ENCODE peak calls at places on chromosomes 7 and 10, in five cellular contexts. G is endodermal cell, Z is spleen, P is HL-60, A is keratinocyte. Y is an unnamed sample.

GRCh38 chr7:12684733-12685132 is 2.7 kb upstream of the ARL4A start:
- DNase-seq in G (no peak), Z (no peak), P (no peak), A (no peak), Y (no peak)

GRCh38 chr7:127803626-127804025 is 151.6 kb downstream of the SND1 start:
- DNase-seq in G (no peak), Z (no peak), P (no peak), A (peak; percentile 26), Y (no peak)

GRCh38 chr10:70528726-70529362 is 50.3 kb downstream of the PALD1 start:
- DNase-seq in G (peak; percentile 82), Z (no peak), P (peak; percentile 33), A (no peak), Y (no peak)

GRCh38 chr7:27066148-27066547 is 29.7 kb downstream of the HOXA1 start:
- DNase-seq in G (no peak), Z (no peak), P (no peak), A (no peak), Y (no peak)

GRCh38 chr10:103564799-103565365 is 71.4 kb downstream of the NEURL1 start:
- DNase-seq in G (peak; percentile 92), Z (no peak), P (no peak), A (no peak), Y (no peak)

GRCh38 chr7:117230276-117231046 is 92.4 kb downstream of the WNT2 start:
- DNase-seq in G (no peak), Z (no peak), P (no peak), A (no peak), Y (no peak)

GRCh38 chr10:75234683-75235374 is 928 bp downstream of the COMTD1 start:
- DNase-seq in G (peak; percentile 90), Z (peak; percentile 95), P (peak; percentile 2), A (no peak), Y (no peak)

GRCh38 chr10:126663880-126664279 is 6.6 kb downstream of the C10orf90 start:
- DNase-seq in G (no peak), Z (no peak), P (no peak), A (no peak), Y (no peak)

GRCh38 chr10:108783897-108784296 is 1139.4 kb downstream of the XPNPEP1 start:
- DNase-seq in G (peak; percentile 88), Z (no peak), P (peak; percentile 54), A (no peak), Y (no peak)

GRCh38 chr10:29858352-29859267 is 200.8 kb downstream of the JCAD start:
- DNase-seq in G (peak; percentile 78), Z (no peak), P (peak; percentile 1), A (peak; percentile 32), Y (no peak)

GRCh38 chr10:21497177-21497807 is 28.2 kb downstream of the SKIDA1 start:
- DNase-seq in G (peak; percentile 94), Z (peak; percentile 90), P (peak; percentile 14), A (no peak), Y (peak; percentile 13)

GRCh38 chr10:63977329-63977923 is 456.2 kb downstream of the REEP3 start:
- DNase-seq in G (peak; percentile 86), Z (no peak), P (peak; percentile 45), A (no peak), Y (no peak)

GRCh38 chr10:33807527-33808377 is 473.3 kb upstream of the NRP1 start:
- DNase-seq in G (no peak), Z (no peak), P (no peak), A (no peak), Y (no peak)

GRCh38 chr10:122143238-122143841 is 127.8 kb upstream of the BTBD16 start:
- DNase-seq in G (no peak), Z (no peak), P (peak; percentile 29), A (no peak), Y (no peak)

GRCh38 chr7:85104432-85105205 is 82.2 kb downstream of the SEMA3D start:
- DNase-seq in G (no peak), Z (no peak), P (no peak), A (no peak), Y (no peak)

GRCh38 chr7:99375070-99375807 is 709 bp downstream of the ARPC1B start:
- DNase-seq in G (peak; percentile 85), Z (peak; percentile 96), P (peak; percentile 73), A (no peak), Y (no peak)

GRCh38 chr7:27158436-27159277 is 2.2 kb upstream of the HOXA7 start:
- DNase-seq in G (peak; percentile 44), Z (peak; percentile 69), P (no peak), A (no peak), Y (no peak)

GRCh38 chr10:35613597-35614226 is 8.6 kb downstream of the GJD4 start:
- DNase-seq in G (no peak), Z (no peak), P (no peak), A (no peak), Y (no peak)

GRCh38 chr7:94067506-94067905 is 63.4 kb upstream of the BET1 start:
- DNase-seq in G (no peak), Z (no peak), P (no peak), A (no peak), Y (no peak)

GRCh38 chr7:94062372-94062771 is 58.2 kb upstream of the BET1 start:
- DNase-seq in G (no peak), Z (no peak), P (no peak), A (no peak), Y (no peak)

GRCh38 chr7:94067047-94067446 is 62.9 kb upstream of the BET1 start:
- DNase-seq in G (no peak), Z (no peak), P (no peak), A (peak; percentile 41), Y (no peak)

GRCh38 chr7:94061316-94061715 is 57.2 kb upstream of the BET1 start:
- DNase-seq in G (no peak), Z (no peak), P (no peak), A (no peak), Y (no peak)

GRCh38 chr7:94064541-94065191 is 60.5 kb upstream of the BET1 start:
- DNase-seq in G (no peak), Z (no peak), P (no peak), A (no peak), Y (no peak)
- TF ChIP-seq CTCF in G (peak; percentile 53), Z (peak; percentile 20), P (no peak), A (no peak), Y (no peak)

DNA sequence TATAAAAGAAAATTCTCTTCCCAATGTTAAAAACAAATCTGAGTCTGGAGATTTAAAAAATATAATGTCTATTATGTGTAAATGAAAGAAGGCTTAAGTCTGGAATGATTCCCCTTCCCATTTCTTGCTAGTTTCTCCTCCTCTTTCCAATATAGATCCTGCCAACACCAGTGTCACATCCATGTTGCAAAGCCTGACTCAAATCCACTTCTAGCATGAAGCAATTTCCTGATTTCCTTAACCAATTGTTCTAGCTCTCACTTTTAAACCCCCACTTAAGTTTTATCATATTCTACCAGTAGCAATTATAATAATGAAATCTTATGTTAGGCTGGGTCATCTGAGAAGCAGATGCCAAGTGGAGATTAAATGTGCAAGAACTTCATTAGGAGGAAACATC is 100.1 kb upstream of the SEC61G start:
- DNase-seq in G (no peak), Z (no peak), P (no peak), A (no peak), Y (no peak)
- H3K4me3 ChIP-seq in G (no peak overlapping the region), Z (no peak overlapping the region), P (no peak overlapping the region), A (no peak overlapping the region), Y (no peak overlapping the region)

GRCh38 chr7:70736715-70737460 is 395.1 kb upstream of the GALNT17 start:
- DNase-seq in G (no peak), Z (no peak), P (no peak), A (no peak), Y (no peak)
- H3K27ac ChIP-seq in G (no peak overlapping the region), Z (no peak overlapping the region), P (no peak overlapping the region), A (peak overlapping the region; percentile 45), Y (peak overlapping the region; percentile 10)

GRCh38 chr7:38748056-38748610 is 117.0 kb upstream of the AMPH start:
- DNase-seq in G (no peak), Z (no peak), P (no peak), A (no peak), Y (no peak)
- TF ChIP-seq CTCF in G (peak; percentile 66), Z (peak; percentile 11), P (no peak), A (peak; percentile 43), Y (peak; percentile 17)

DNA sequence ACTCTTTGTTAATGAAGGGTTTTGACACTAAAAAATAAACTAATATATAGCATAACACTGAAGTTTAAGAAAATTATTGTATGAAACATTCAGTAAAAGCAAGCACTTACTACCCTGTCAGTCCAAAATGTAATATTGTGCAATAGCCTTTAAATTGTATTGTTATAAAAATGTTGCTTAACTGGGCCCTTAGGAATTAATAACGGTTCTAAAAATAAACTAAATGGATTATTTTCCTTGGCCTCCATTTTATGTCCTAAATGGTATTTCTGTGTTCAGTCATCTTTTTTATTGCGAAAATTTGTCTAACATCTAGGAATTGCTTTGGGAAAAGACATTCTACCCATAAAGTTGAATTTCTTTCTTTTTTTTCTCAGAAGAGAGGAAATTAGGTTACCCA is 49.0 kb upstream of the ABI1 start:
- DNase-seq in G (no peak), Z (no peak), P (no peak), A (no peak), Y (no peak)
- H3K4me3 ChIP-seq in G (no peak overlapping the region), Z (no peak overlapping the region), P (no peak overlapping the region), A (no peak overlapping the region), Y (no peak overlapping the region)

GRCh38 chr7:2508327-2509231 is 11.0 kb upstream of the LFNG start:
- DNase-seq in G (peak; percentile 54), Z (peak; percentile 96), P (peak; percentile 91), A (no peak), Y (no peak)
- H3K27ac ChIP-seq in G (peak overlapping the region; percentile 60), Z (peak overlapping the region; percentile 92), P (peak overlapping the region; percentile 19), A (no peak overlapping the region), Y (peak overlapping the region; percentile 38)

Y was measured in esophagus squamous epithelium.